ENCODE peak calls at places on chromosome 13, in nine cellular contexts. G is heart left ventricle, Y is endothelial cell of umbilical vein, C is Peyer's patch, I is IMR-90, W is right lobe of liver, P is body of pancreas, X is tibial nerve, U is ovary. J is an unnamed sample.

GRCh38 chr13:51849145-51850101 is 4.4 kb upstream of the TMEM272 start:
- DNase-seq in G (no peak), Y (no peak), C (no peak), I (peak; percentile 30), W (no peak), P (peak; percentile 21), X (no peak), U (no peak), J (no peak)

GRCh38 chr13:66210677-66211076 is 1019.5 kb downstream of the PCDH9 start:
- DNase-seq in G (no peak), Y (peak; percentile 80), C (no peak), I (peak; percentile 91), W (no peak), P (no peak), X (no peak), U (no peak), J (no peak)

GRCh38 chr13:106534844-106535551 is 464 bp downstream of the EFNB2 start:
- DNase-seq in G (no peak), Y (peak; percentile 31), C (peak; percentile 70), I (peak; percentile 16), W (no peak), P (peak; percentile 30), X (no peak), U (peak; percentile 37), J (no peak)

GRCh38 chr13:93951153-93951552 is 528.3 kb downstream of the DCT start:
- DNase-seq in G (no peak), Y (no peak), C (no peak), I (peak; percentile 26), W (no peak), P (no peak), X (no peak), U (no peak), J (no peak)

GRCh38 chr13:46077260-46077659 is 24.7 kb upstream of the ZC3H13 start:
- DNase-seq in G (no peak), Y (no peak), C (no peak), I (no peak), W (no peak), P (no peak), X (no peak), U (no peak), J (no peak)

GRCh38 chr13:84439108-84439507 is 556.8 kb upstream of the SLITRK1 start:
- DNase-seq in G (no peak), Y (no peak), C (no peak), I (peak; percentile 58), W (no peak), P (no peak), X (no peak), U (no peak), J (no peak)

GRCh38 chr13:50911051-50911690 is 1.6 kb downstream of the RNASEH2B start:
- DNase-seq in G (no peak), Y (peak; percentile 1), C (no peak), I (no peak), W (no peak), P (no peak), X (no peak), U (no peak), J (no peak)

GRCh38 chr13:61765940-61766666 is 350.5 kb upstream of the PCDH20 start:
- DNase-seq in G (no peak), Y (no peak), C (no peak), I (no peak), W (no peak), P (no peak), X (no peak), U (no peak), J (no peak)

GRCh38 chr13:102402292-102402691 is 444 bp upstream of the FGF14 start:
- DNase-seq in G (peak; percentile 29), Y (no peak), C (no peak), I (peak; percentile 39), W (peak; percentile 44), P (no peak), X (no peak), U (no peak), J (peak; percentile 12)

GRCh38 chr13:95099541-95099940 is 201.7 kb downstream of the ABCC4 start:
- DNase-seq in G (no peak), Y (peak; percentile 72), C (no peak), I (peak; percentile 28), W (no peak), P (no peak), X (no peak), U (no peak), J (no peak)

GRCh38 chr13:21050288-21051197 is 10.8 kb downstream of the LATS2 start:
- DNase-seq in G (no peak), Y (no peak), C (no peak), I (no peak), W (no peak), P (no peak), X (no peak), U (no peak), J (no peak)

GRCh38 chr13:73140804-73141203 is 82.0 kb downstream of the KLF5 start:
- DNase-seq in G (no peak), Y (no peak), C (no peak), I (no peak), W (no peak), P (no peak), X (no peak), U (no peak), J (no peak)
- H3K27me3 ChIP-seq in G (no peaks in the 10 kb centered on the region), Y (no peaks in the 10 kb centered on the region), C (no peaks in the 10 kb centered on the region), I (no peaks in the 10 kb centered on the region), W (no peaks in the 10 kb centered on the region), P (no peaks in the 10 kb centered on the region), X (no peaks in the 10 kb centered on the region), U (no peaks in the 10 kb centered on the region), J (no peaks in the 10 kb centered on the region)

GRCh38 chr13:100508996-100509395 is 79.6 kb downstream of the GGACT start:
- DNase-seq in G (no peak), Y (no peak), C (no peak), I (no peak), W (no peak), P (no peak), X (no peak), U (no peak), J (no peak)

GRCh38 chr13:100513171-100513570 is 75.4 kb downstream of the GGACT start:
- DNase-seq in G (no peak), Y (no peak), C (no peak), I (no peak), W (no peak), P (no peak), X (no peak), U (no peak), J (no peak)

GRCh38 chr13:100510208-100510997 is 78.2 kb downstream of the GGACT start:
- DNase-seq in G (no peak), Y (no peak), C (no peak), I (no peak), W (no peak), P (no peak), X (no peak), U (no peak), J (no peak)

GRCh38 chr13:100512422-100512821 is 76.2 kb downstream of the GGACT start:
- DNase-seq in G (no peak), Y (no peak), C (no peak), I (peak; percentile 22), W (no peak), P (no peak), X (no peak), U (no peak), J (no peak)

DNA sequence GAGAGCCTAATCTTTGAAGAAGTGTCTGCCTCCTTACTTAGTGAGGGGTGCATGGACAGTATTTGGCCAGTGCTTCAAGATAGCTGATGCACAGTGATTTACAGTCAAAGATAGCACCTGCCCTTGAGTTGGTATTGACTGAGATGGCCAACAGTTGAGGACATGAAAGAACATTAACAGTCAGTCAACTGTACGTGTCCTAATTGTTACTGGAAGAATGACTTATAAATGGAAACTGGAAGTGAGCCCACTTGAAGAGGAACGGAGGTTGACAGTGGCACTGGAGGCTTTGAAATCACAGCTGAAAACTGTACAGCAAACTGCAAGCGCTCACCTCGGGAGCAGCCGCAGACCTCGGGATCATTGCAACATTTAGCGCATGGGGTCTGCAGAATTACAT is 77.2 kb downstream of the GGACT start:
- DNase-seq in G (no peak), Y (no peak), C (no peak), I (no peak), W (no peak), P (no peak), X (no peak), U (no peak), J (no peak)
- TF ChIP-seq POLR2A in G (no peak), Y (no peak), C (no peak), I (no peak), W (no peak), P (no peak), X (no peak), U (no peak), J (no peak)

GRCh38 chr13:110445183-110445582 is 116.3 kb downstream of the RAB20 start:
- DNase-seq in G (no peak), Y (no peak), C (no peak), I (peak; percentile 77), W (no peak), P (no peak), X (no peak), U (no peak), J (no peak)

GRCh38 chr13:110444226-110444653 is 117.3 kb downstream of the RAB20 start:
- DNase-seq in G (no peak), Y (no peak), C (no peak), I (peak; percentile 20), W (no peak), P (no peak), X (peak; percentile 43), U (no peak), J (no peak)

GRCh38 chr13:110440946-110441731 is 120.4 kb downstream of the RAB20 start:
- DNase-seq in G (no peak), Y (no peak), C (no peak), I (no peak), W (no peak), P (no peak), X (no peak), U (no peak), J (peak; percentile 54)

GRCh38 chr13:110443633-110444225 is 117.8 kb downstream of the RAB20 start:
- DNase-seq in G (no peak), Y (no peak), C (no peak), I (no peak), W (no peak), P (no peak), X (no peak), U (no peak), J (no peak)

GRCh38 chr13:110442946-110443632 is 118.4 kb downstream of the RAB20 start:
- DNase-seq in G (no peak), Y (peak; percentile 34), C (no peak), I (peak; percentile 75), W (no peak), P (no peak), X (no peak), U (no peak), J (no peak)
- H3K36me3 ChIP-seq in G (peaks cover 32% of the 10 kb centered on the region), Y (peaks cover 43% of the 10 kb centered on the region), C (peaks cover 26% of the 10 kb centered on the region), I (peaks cover 78% of the 10 kb centered on the region), W (no peaks in the 10 kb centered on the region), P (no peaks in the 10 kb centered on the region), X (peaks cover 3% of the 10 kb centered on the region), U (no peaks in the 10 kb centered on the region), J (no peaks in the 10 kb centered on the region)

DNA sequence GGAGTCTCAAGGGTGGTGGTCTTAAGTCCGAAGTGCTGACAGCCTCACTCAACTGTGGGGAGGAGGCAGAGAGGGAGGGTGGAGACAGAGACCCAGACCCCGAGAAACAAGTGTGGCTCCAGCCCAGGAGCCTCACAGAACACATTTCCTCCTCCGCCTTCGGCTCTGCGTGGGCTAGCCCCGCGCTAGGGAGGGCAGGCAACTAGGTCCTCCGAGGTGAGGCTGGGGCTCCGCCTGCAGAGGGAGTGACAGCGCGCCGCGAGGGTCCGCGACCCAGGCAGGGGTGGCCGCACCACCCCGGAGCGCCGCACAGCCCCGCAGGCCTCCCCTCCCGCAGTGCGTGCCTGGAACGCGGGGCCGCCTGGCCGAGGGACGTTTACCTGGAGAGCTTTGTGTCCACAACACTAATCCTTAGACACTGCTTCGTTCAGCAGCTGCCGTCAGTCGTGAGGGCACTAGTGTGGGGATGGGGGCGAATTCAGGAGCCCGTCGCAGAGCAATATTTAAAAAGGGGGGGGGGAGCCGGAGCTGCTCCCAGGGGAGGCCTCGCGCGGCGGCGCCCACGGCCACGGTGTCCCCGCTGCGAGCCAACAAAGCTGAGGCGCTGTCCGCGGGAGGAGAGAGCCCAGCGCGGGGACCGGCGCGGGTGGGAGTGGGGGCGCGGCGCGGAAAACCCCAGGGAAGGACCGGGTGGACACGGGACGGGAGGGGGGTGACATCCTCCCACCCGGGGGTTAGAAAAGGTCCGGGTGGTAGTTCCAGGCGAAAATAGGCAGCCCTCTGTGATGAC is 11.3 kb upstream of the SOX1 start:
- DNase-seq in G (no peak), Y (no peak), C (no peak), I (no peak), W (no peak), P (no peak), X (no peak), U (no peak), J (no peak)
- H3K27me3 ChIP-seq in G (peaks cover 97% of the 10 kb centered on the region), Y (peaks cover 86% of the 10 kb centered on the region), C (no peaks in the 10 kb centered on the region), I (peaks cover 72% of the 10 kb centered on the region), W (peaks cover 70% of the 10 kb centered on the region), P (peaks cover 36% of the 10 kb centered on the region), X (no peaks in the 10 kb centered on the region), U (no peaks in the 10 kb centered on the region), J (peaks cover 100% of the 10 kb centered on the region)

J was measured in transverse colon.